ENCODE peak calls at places on chromosomes 6 and 20, in nine cellular contexts. One of them, this sample, is unnamed.

GRCh38 chr20:58432190-58432954 is 43.3 kb downstream of the VAPB start:
- DNase-seq in H1: no peak
- DNase-seq in SK-N-SH: no peak
- DNase-seq in GM23338: no peak
- DNase-seq in stomach: no peak
- DNase-seq in HCT116: no peak
- DNase-seq in spleen: no peak
- DNase-seq in GM12878: no peak
- DNase-seq in endothelial cell of umbilical vein: no peak
- DNase-seq in this sample: no peak

GRCh38 chr20:25274891-25275812 is 27.3 kb downstream of the PYGB start:
- DNase-seq in H1: no peak
- DNase-seq in SK-N-SH: no peak
- DNase-seq in GM23338: no peak
- DNase-seq in stomach: peak; percentile 24
- DNase-seq in HCT116: no peak
- DNase-seq in spleen: peak; percentile 74
- DNase-seq in GM12878: no peak
- DNase-seq in endothelial cell of umbilical vein: no peak
- DNase-seq in this sample: no peak

GRCh38 chr6:170221052-170221752 is 69.7 kb downstream of the DLL1 start:
- DNase-seq in H1: no peak
- DNase-seq in SK-N-SH: peak; percentile 29
- DNase-seq in GM23338: no peak
- DNase-seq in stomach: peak; percentile 10
- DNase-seq in HCT116: no peak
- DNase-seq in spleen: peak; percentile 50
- DNase-seq in GM12878: no peak
- DNase-seq in endothelial cell of umbilical vein: no peak
- DNase-seq in this sample: no peak

GRCh38 chr6:12421596-12421995 is 131.4 kb downstream of the EDN1 start:
- DNase-seq in H1: no peak
- DNase-seq in SK-N-SH: no peak
- DNase-seq in GM23338: no peak
- DNase-seq in stomach: no peak
- DNase-seq in HCT116: no peak
- DNase-seq in spleen: no peak
- DNase-seq in GM12878: no peak
- DNase-seq in endothelial cell of umbilical vein: no peak
- DNase-seq in this sample: no peak

GRCh38 chr6:96150431-96150830 is 134.7 kb downstream of the FUT9 start:
- DNase-seq in H1: no peak
- DNase-seq in SK-N-SH: no peak
- DNase-seq in GM23338: no peak
- DNase-seq in stomach: no peak
- DNase-seq in HCT116: no peak
- DNase-seq in spleen: no peak
- DNase-seq in GM12878: no peak
- DNase-seq in endothelial cell of umbilical vein: no peak
- DNase-seq in this sample: no peak

GRCh38 chr6:34350100-34350936 is 42.2 kb downstream of the NUDT3 start:
- DNase-seq in H1: no peak
- DNase-seq in SK-N-SH: peak; percentile 65
- DNase-seq in GM23338: no peak
- DNase-seq in stomach: no peak
- DNase-seq in HCT116: no peak
- DNase-seq in spleen: no peak
- DNase-seq in GM12878: no peak
- DNase-seq in endothelial cell of umbilical vein: no peak
- DNase-seq in this sample: no peak

GRCh38 chr6:127366281-127367022 is 23.0 kb upstream of the ECHDC1 start:
- DNase-seq in H1: no peak
- DNase-seq in SK-N-SH: no peak
- DNase-seq in GM23338: peak; percentile 47
- DNase-seq in stomach: no peak
- DNase-seq in HCT116: peak; percentile 92
- DNase-seq in spleen: no peak
- DNase-seq in GM12878: no peak
- DNase-seq in endothelial cell of umbilical vein: peak; percentile 36
- DNase-seq in this sample: no peak

GRCh38 chr6:52560462-52560861 is 16.4 kb downstream of the TRAM2 start:
- DNase-seq in H1: no peak
- DNase-seq in SK-N-SH: no peak
- DNase-seq in GM23338: no peak
- DNase-seq in stomach: no peak
- DNase-seq in HCT116: no peak
- DNase-seq in spleen: no peak
- DNase-seq in GM12878: no peak
- DNase-seq in endothelial cell of umbilical vein: no peak
- DNase-seq in this sample: no peak

GRCh38 chr20:52379723-52380336 is 188.3 kb upstream of the ZFP64 start:
- DNase-seq in H1: no peak
- DNase-seq in SK-N-SH: peak; percentile 42
- DNase-seq in GM23338: peak; percentile 65
- DNase-seq in stomach: peak; percentile 66
- DNase-seq in HCT116: no peak
- DNase-seq in spleen: peak; percentile 68
- DNase-seq in GM12878: no peak
- DNase-seq in endothelial cell of umbilical vein: peak; percentile 52
- DNase-seq in this sample: no peak

GRCh38 chr20:63056236-63057132 is 49.7 kb upstream of the BHLHE23 start:
- DNase-seq in H1: no peak
- DNase-seq in SK-N-SH: peak; percentile 89
- DNase-seq in GM23338: peak; percentile 83
- DNase-seq in stomach: peak; percentile 42
- DNase-seq in HCT116: no peak
- DNase-seq in spleen: peak; percentile 82
- DNase-seq in GM12878: no peak
- DNase-seq in endothelial cell of umbilical vein: peak; percentile 23
- DNase-seq in this sample: peak; percentile 78

GRCh38 chr6:34723203-34723602 is 26.6 kb upstream of the ILRUN start:
- DNase-seq in H1: no peak
- DNase-seq in SK-N-SH: no peak
- DNase-seq in GM23338: peak; percentile 18
- DNase-seq in stomach: no peak
- DNase-seq in HCT116: no peak
- DNase-seq in spleen: no peak
- DNase-seq in GM12878: no peak
- DNase-seq in endothelial cell of umbilical vein: no peak
- DNase-seq in this sample: no peak

GRCh38 chr20:44219287-44219686 is 8.7 kb upstream of the OSER1 start:
- DNase-seq in H1: no peak
- DNase-seq in SK-N-SH: no peak
- DNase-seq in GM23338: no peak
- DNase-seq in stomach: no peak
- DNase-seq in HCT116: no peak
- DNase-seq in spleen: no peak
- DNase-seq in GM12878: no peak
- DNase-seq in endothelial cell of umbilical vein: no peak
- DNase-seq in this sample: no peak

GRCh38 chr20:14401479-14402138 is 64.2 kb upstream of the FLRT3 start:
- DNase-seq in H1: no peak
- DNase-seq in SK-N-SH: peak; percentile 52
- DNase-seq in GM23338: peak; percentile 12
- DNase-seq in stomach: no peak
- DNase-seq in HCT116: no peak
- DNase-seq in spleen: no peak
- DNase-seq in GM12878: no peak
- DNase-seq in endothelial cell of umbilical vein: no peak
- DNase-seq in this sample: no peak

GRCh38 chr20:2817891-2818595 is 1.9 kb downstream of the TMEM239 start:
- DNase-seq in H1: no peak
- DNase-seq in SK-N-SH: peak; percentile 9
- DNase-seq in GM23338: no peak
- DNase-seq in stomach: no peak
- DNase-seq in HCT116: no peak
- DNase-seq in spleen: no peak
- DNase-seq in GM12878: no peak
- DNase-seq in endothelial cell of umbilical vein: no peak
- DNase-seq in this sample: no peak

GRCh38 chr6:152185158-152185574 is 377.7 kb downstream of the ESR1 start:
- DNase-seq in H1: no peak
- DNase-seq in SK-N-SH: no peak
- DNase-seq in GM23338: no peak
- DNase-seq in stomach: no peak
- DNase-seq in HCT116: no peak
- DNase-seq in spleen: no peak
- DNase-seq in GM12878: peak; percentile 32
- DNase-seq in endothelial cell of umbilical vein: no peak
- DNase-seq in this sample: no peak

GRCh38 chr6:130602151-130602770 is 224.9 kb upstream of the SMLR1 start:
- DNase-seq in H1: no peak
- DNase-seq in SK-N-SH: no peak
- DNase-seq in GM23338: no peak
- DNase-seq in stomach: no peak
- DNase-seq in HCT116: peak; percentile 94
- DNase-seq in spleen: no peak
- DNase-seq in GM12878: no peak
- DNase-seq in endothelial cell of umbilical vein: peak; percentile 98
- DNase-seq in this sample: no peak

GRCh38 chr6:154841109-154841508 is 107.9 kb downstream of the SCAF8 start:
- DNase-seq in H1: no peak
- DNase-seq in SK-N-SH: no peak
- DNase-seq in GM23338: no peak
- DNase-seq in stomach: no peak
- DNase-seq in HCT116: no peak
- DNase-seq in spleen: no peak
- DNase-seq in GM12878: no peak
- DNase-seq in endothelial cell of umbilical vein: no peak
- DNase-seq in this sample: no peak

GRCh38 chr20:63740070-63740500 is 509 bp downstream of the SLC2A4RG start:
- DNase-seq in H1: no peak
- DNase-seq in SK-N-SH: peak; percentile 87
- DNase-seq in GM23338: peak; percentile 56
- DNase-seq in stomach: no peak
- DNase-seq in HCT116: no peak
- DNase-seq in spleen: peak; percentile 92
- DNase-seq in GM12878: no peak
- DNase-seq in endothelial cell of umbilical vein: peak; percentile 15
- DNase-seq in this sample: no peak

GRCh38 chr20:41618807-41619294 is 674 bp upstream of the CHD6 start:
- DNase-seq in H1: no peak
- DNase-seq in SK-N-SH: no peak
- DNase-seq in GM23338: peak; percentile 25
- DNase-seq in stomach: peak; percentile 40
- DNase-seq in HCT116: no peak
- DNase-seq in spleen: no peak
- DNase-seq in GM12878: no peak
- DNase-seq in endothelial cell of umbilical vein: peak; percentile 19
- DNase-seq in this sample: no peak

GRCh38 chr6:45763281-45763680 is 252.4 kb downstream of the CLIC5 start:
- DNase-seq in H1: no peak
- DNase-seq in SK-N-SH: no peak
- DNase-seq in GM23338: no peak
- DNase-seq in stomach: no peak
- DNase-seq in HCT116: no peak
- DNase-seq in spleen: no peak
- DNase-seq in GM12878: no peak
- DNase-seq in endothelial cell of umbilical vein: no peak
- DNase-seq in this sample: no peak
- TF ChIP-seq POLR2AphosphoS5 in H1: no peak
- TF ChIP-seq POLR2AphosphoS5 in SK-N-SH: no peak
- TF ChIP-seq POLR2AphosphoS5 in GM23338: no peak
- TF ChIP-seq POLR2AphosphoS5 in stomach: no peak
- TF ChIP-seq POLR2AphosphoS5 in HCT116: no peak
- TF ChIP-seq POLR2AphosphoS5 in spleen: no peak
- TF ChIP-seq POLR2AphosphoS5 in GM12878: no peak
- TF ChIP-seq POLR2AphosphoS5 in endothelial cell of umbilical vein: no peak
- TF ChIP-seq POLR2AphosphoS5 in this sample: no peak

GRCh38 chr6:111462770-111463391 is 20.1 kb downstream of the REV3L start:
- DNase-seq in H1: no peak
- DNase-seq in SK-N-SH: no peak
- DNase-seq in GM23338: no peak
- DNase-seq in stomach: no peak
- DNase-seq in HCT116: no peak
- DNase-seq in spleen: no peak
- DNase-seq in GM12878: no peak
- DNase-seq in endothelial cell of umbilical vein: peak; percentile 90
- DNase-seq in this sample: no peak
- TF ChIP-seq POLR2AphosphoS5 in H1: no peak
- TF ChIP-seq POLR2AphosphoS5 in SK-N-SH: no peak
- TF ChIP-seq POLR2AphosphoS5 in GM23338: no peak
- TF ChIP-seq POLR2AphosphoS5 in stomach: peak; percentile 56
- TF ChIP-seq POLR2AphosphoS5 in HCT116: no peak
- TF ChIP-seq POLR2AphosphoS5 in spleen: no peak
- TF ChIP-seq POLR2AphosphoS5 in GM12878: no peak
- TF ChIP-seq POLR2AphosphoS5 in endothelial cell of umbilical vein: no peak
- TF ChIP-seq POLR2AphosphoS5 in this sample: no peak

GRCh38 chr20:49215232-49215631 is 4.0 kb upstream of the DDX27 start:
- DNase-seq in H1: no peak
- DNase-seq in SK-N-SH: no peak
- DNase-seq in GM23338: no peak
- DNase-seq in stomach: no peak
- DNase-seq in HCT116: no peak
- DNase-seq in spleen: no peak
- DNase-seq in GM12878: no peak
- DNase-seq in endothelial cell of umbilical vein: no peak
- DNase-seq in this sample: no peak
- TF ChIP-seq POLR2AphosphoS5 in H1: no peak
- TF ChIP-seq POLR2AphosphoS5 in SK-N-SH: no peak
- TF ChIP-seq POLR2AphosphoS5 in GM23338: no peak
- TF ChIP-seq POLR2AphosphoS5 in stomach: no peak
- TF ChIP-seq POLR2AphosphoS5 in HCT116: no peak
- TF ChIP-seq POLR2AphosphoS5 in spleen: no peak
- TF ChIP-seq POLR2AphosphoS5 in GM12878: no peak
- TF ChIP-seq POLR2AphosphoS5 in endothelial cell of umbilical vein: no peak
- TF ChIP-seq POLR2AphosphoS5 in this sample: no peak

DNA sequence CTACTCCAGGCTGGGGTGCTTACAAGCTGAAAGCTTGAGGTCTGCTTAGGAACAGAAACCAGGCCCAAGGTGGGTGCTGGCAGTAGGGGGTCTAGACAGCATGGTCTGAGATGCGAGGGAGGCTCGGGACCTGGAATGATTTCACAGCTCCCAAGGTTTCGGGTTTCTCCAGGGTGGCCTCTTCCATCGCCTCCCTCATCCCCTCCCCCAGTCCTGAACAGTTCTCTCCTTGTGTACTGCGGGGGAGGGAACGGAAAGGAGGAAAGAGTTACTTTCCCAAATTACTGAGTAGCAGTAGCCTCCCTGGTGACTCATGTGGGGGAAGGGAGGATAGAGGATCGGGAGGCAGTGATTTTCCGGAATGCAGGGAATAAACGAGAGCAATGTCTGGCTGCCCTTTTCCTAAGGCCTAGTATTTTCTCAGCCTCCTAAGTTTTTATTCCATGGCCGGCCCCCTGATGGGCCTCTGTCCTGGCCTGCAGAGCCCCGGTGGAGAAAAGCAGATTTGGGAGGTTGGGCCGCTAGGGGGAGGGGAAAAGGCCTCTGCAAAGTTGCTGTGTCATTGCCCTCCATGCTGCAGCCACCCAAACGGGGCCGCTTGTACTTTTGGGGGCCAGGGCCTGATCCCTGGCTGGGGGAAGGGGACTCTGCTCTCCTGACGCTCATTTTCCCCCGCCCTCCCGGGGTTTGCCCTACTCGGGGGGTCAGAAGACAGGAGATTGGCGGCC is 1.5 kb downstream of the BRD2 start:
- DNase-seq in H1: no peak
- DNase-seq in SK-N-SH: peak; percentile 35
- DNase-seq in GM23338: peak; percentile 88
- DNase-seq in stomach: peak; percentile 76
- DNase-seq in HCT116: peak; percentile 82
- DNase-seq in spleen: peak; percentile 92
- DNase-seq in GM12878: no peak
- DNase-seq in endothelial cell of umbilical vein: peak; percentile 81
- DNase-seq in this sample: no peak
- TF ChIP-seq POLR2AphosphoS5 in H1: no peak
- TF ChIP-seq POLR2AphosphoS5 in SK-N-SH: peak; percentile 31
- TF ChIP-seq POLR2AphosphoS5 in GM23338: peak; percentile 43
- TF ChIP-seq POLR2AphosphoS5 in stomach: peak; percentile 81
- TF ChIP-seq POLR2AphosphoS5 in HCT116: peak; percentile 35
- TF ChIP-seq POLR2AphosphoS5 in spleen: peak; percentile 65
- TF ChIP-seq POLR2AphosphoS5 in GM12878: peak; percentile 74
- TF ChIP-seq POLR2AphosphoS5 in endothelial cell of umbilical vein: peak; percentile 62
- TF ChIP-seq POLR2AphosphoS5 in this sample: no peak

GRCh38 chr6:47135772-47136171 is 93.6 kb upstream of the ADGRF1 start:
- DNase-seq in H1: no peak
- DNase-seq in SK-N-SH: no peak
- DNase-seq in GM23338: peak; percentile 17
- DNase-seq in stomach: no peak
- DNase-seq in HCT116: peak; percentile 85
- DNase-seq in spleen: no peak
- DNase-seq in GM12878: no peak
- DNase-seq in endothelial cell of umbilical vein: peak; percentile 98
- DNase-seq in this sample: no peak
- TF ChIP-seq POLR2AphosphoS5 in H1: no peak
- TF ChIP-seq POLR2AphosphoS5 in SK-N-SH: peak; percentile 39
- TF ChIP-seq POLR2AphosphoS5 in GM23338: no peak
- TF ChIP-seq POLR2AphosphoS5 in stomach: peak; percentile 90
- TF ChIP-seq POLR2AphosphoS5 in HCT116: peak; percentile 73
- TF ChIP-seq POLR2AphosphoS5 in spleen: no peak
- TF ChIP-seq POLR2AphosphoS5 in GM12878: no peak
- TF ChIP-seq POLR2AphosphoS5 in endothelial cell of umbilical vein: peak; percentile 64
- TF ChIP-seq POLR2AphosphoS5 in this sample: no peak